ENCODE peak calls at places on chromosome 11, in four cellular contexts. E is CD4-positive, alpha-beta memory T cell; Q is NCI-H1105; N is DMS153. C is an unnamed sample.

GRCh38 chr11:128103278-128103873 is 484.0 kb downstream of the ETS1 start:
- DNase-seq in E (no peak), Q (no peak), N (no peak), C (no peak)

GRCh38 chr11:27720277-27720830 is 20.1 kb upstream of the BDNF start:
- DNase-seq in E (no peak), Q (peak), N (no peak), C (no peak)

GRCh38 chr11:128776088-128776433 is 82.2 kb downstream of the FLI1 start:
- DNase-seq in E (peak), Q (no peak), N (no peak), C (no peak)

GRCh38 chr11:117126223-117126965 is 17.7 kb upstream of the PAFAH1B2 start:
- DNase-seq in E (no peak), Q (no peak), N (no peak), C (no peak)

GRCh38 chr11:120331301-120331966 is 4.8 kb upstream of the ARHGEF12 start:
- DNase-seq in E (no peak), Q (peak), N (no peak), C (no peak)

GRCh38 chr11:113473983-113474361 is 1.2 kb downstream of the DRD2 start:
- DNase-seq in E (no peak), Q (no peak), N (no peak), C (no peak)

GRCh38 chr11:104534268-104534667 is 364.0 kb downstream of the CASP12 start:
- DNase-seq in E (no peak), Q (no peak), N (no peak), C (no peak)

GRCh38 chr11:14418801-14419417 is 59.9 kb upstream of the RRAS2 start:
- DNase-seq in E (no peak), Q (no peak), N (no peak), C (no peak)

GRCh38 chr11:12377824-12378593 is 638 bp downstream of the PARVA start:
- DNase-seq in E (peak), Q (peak), N (no peak), C (peak)

GRCh38 chr11:30586251-30587144 is at the start of gene MPPED2:
- DNase-seq in E (no peak), Q (peak), N (no peak), C (no peak)

GRCh38 chr11:94511932-94512781 is at the start of gene C11orf97:
- DNase-seq in E (peak), Q (no peak), N (no peak), C (peak)

GRCh38 chr11:47348859-47349258 is 3.6 kb downstream of the MYBPC3 start:
- DNase-seq in E (no peak), Q (peak), N (peak), C (no peak)

GRCh38 chr11:47395225-47396048 is 13.0 kb upstream of the SLC39A13 start:
- DNase-seq in E (no peak), Q (no peak), N (no peak), C (no peak)

GRCh38 chr11:114213622-114214021 is 82.6 kb upstream of the NNMT start:
- DNase-seq in E (no peak), Q (no peak), N (no peak), C (no peak)

GRCh38 chr11:3840870-3841425 is at the start of gene RHOG:
- DNase-seq in E (no peak), Q (peak), N (no peak), C (peak)

GRCh38 chr11:2305862-2306823 is 4.3 kb downstream of the TSPAN32 start:
- DNase-seq in E (peak), Q (no peak), N (no peak), C (no peak)

GRCh38 chr11:15483205-15483604 is 368.5 kb downstream of the INSC start:
- DNase-seq in E (no peak), Q (no peak), N (no peak), C (no peak)

GRCh38 chr11:130051077-130051476 is 18.6 kb upstream of the APLP2 start:
- DNase-seq in E (no peak), Q (no peak), N (no peak), C (no peak)

GRCh38 chr11:6457581-6458320 is 16.0 kb downstream of the TRIM3 start:
- DNase-seq in E (no peak), Q (no peak), N (no peak), C (no peak)

GRCh38 chr11:3148255-3148989 is 16.7 kb downstream of the OSBPL5 start:
- DNase-seq in E (no peak), Q (no peak), N (no peak), C (no peak)

GRCh38 chr11:116078101-116078561 is 573.9 kb upstream of the CADM1 start:
- DNase-seq in E (no peak), Q (no peak), N (peak), C (peak)

GRCh38 chr11:16117989-16118810 is 238.1 kb downstream of the SOX6 start:
- DNase-seq in E (no peak), Q (peak), N (no peak), C (no peak)

GRCh38 chr11:58097437-58097836 is 27.9 kb downstream of the OR9I1 start:
- DNase-seq in E (no peak), Q (no peak), N (no peak), C (no peak)

GRCh38 chr11:76313913-76314740 is 66.8 kb downstream of the THAP12 start:
- DNase-seq in E (no peak), Q (no peak), N (no peak), C (no peak)

GRCh38 chr11:103964390-103964789 is 72.0 kb upstream of the DDI1 start:
- DNase-seq in E (no peak), Q (no peak), N (no peak), C (no peak)

GRCh38 chr11:1934326-1935155 is 12.6 kb upstream of the MRPL23 start:
- DNase-seq in E (no peak), Q (no peak), N (no peak), C (no peak)

GRCh38 chr11:9653871-9654270 is 10.0 kb upstream of the SWAP70 start:
- DNase-seq in E (no peak), Q (no peak), N (no peak), C (no peak)

GRCh38 chr11:46308632-46309419 is 31.4 kb downstream of the CREB3L1 start:
- DNase-seq in E (peak), Q (peak), N (peak), C (peak)

GRCh38 chr11:40186401-40187091 is 1272.9 kb downstream of the LRRC4C start:
- DNase-seq in E (no peak), Q (no peak), N (peak), C (peak)

GRCh38 chr11:102306048-102306575 is 11.2 kb upstream of the BIRC3 start:
- DNase-seq in E (no peak), Q (no peak), N (peak), C (peak)

C was measured in NCI-H774.